ENCODE peak calls at places on chromosome 15, in six cellular contexts. W is WERI-Rb-1; C is sigmoid colon; D is tibial artery; U is CD8-positive, alpha-beta memory T cell; H is mammary epithelial cell. T is an unnamed sample. For H3K9me3, the result is how much of the 10 kb centered on the place peaks cover.

GRCh38 chr15:92810418-92811138 is 89.5 kb upstream of the CHD2 start:
- DNase-seq in W (peak), C (peak), D (peak), U (no peak), H (peak), T (no peak)

GRCh38 chr15:58115692-58116091 is 22.5 kb upstream of the AQP9 start:
- DNase-seq in W (no peak), C (no peak), D (no peak), U (no peak), H (peak), T (no peak)

GRCh38 chr15:30905821-30906220 is 2.1 kb downstream of the FAN1 start:
- DNase-seq in W (no peak), C (no peak), D (no peak), U (no peak), H (no peak), T (no peak)

GRCh38 chr15:76376029-76376428 is 39.5 kb downstream of the ISL2 start:
- DNase-seq in W (no peak), C (no peak), D (no peak), U (no peak), H (no peak), T (no peak)

GRCh38 chr15:74788716-74789151 is 6.9 kb downstream of the CSK start:
- DNase-seq in W (no peak), C (no peak), D (no peak), U (peak), H (no peak), T (peak)

GRCh38 chr15:50750227-50750597 is 15.3 kb downstream of the SPPL2A start:
- DNase-seq in W (no peak), C (no peak), D (no peak), U (no peak), H (no peak), T (no peak)

GRCh38 chr15:40347559-40348470 is 3.0 kb upstream of the PHGR1 start:
- DNase-seq in W (no peak), C (no peak), D (no peak), U (no peak), H (no peak), T (no peak)

GRCh38 chr15:85444329-85444605 is 63.9 kb downstream of the AKAP13 start:
- DNase-seq in W (no peak), C (no peak), D (no peak), U (no peak), H (no peak), T (no peak)

GRCh38 chr15:56804279-56804678 is 71.0 kb upstream of the ZNF280D start:
- DNase-seq in W (no peak), C (no peak), D (no peak), U (no peak), H (no peak), T (no peak)

GRCh38 chr15:24898715-24899278 is 56.0 kb upstream of the SNRPN start:
- DNase-seq in W (peak), C (no peak), D (no peak), U (no peak), H (no peak), T (no peak)

GRCh38 chr15:81133782-81134461 is at the start of gene CFAP161:
- DNase-seq in W (peak), C (peak), D (no peak), U (no peak), H (peak), T (no peak)

GRCh38 chr15:60626051-60626450 is 147.1 kb upstream of the ICE2 start:
- DNase-seq in W (no peak), C (no peak), D (no peak), U (no peak), H (no peak), T (no peak)

GRCh38 chr15:71891026-71891425 is 80.7 kb downstream of the NR2E3 start:
- DNase-seq in W (no peak), C (no peak), D (no peak), U (no peak), H (no peak), T (no peak)

GRCh38 chr15:49674370-49674769 is 53.5 kb downstream of the DTWD1 start:
- DNase-seq in W (no peak), C (no peak), D (no peak), U (no peak), H (no peak), T (no peak)

GRCh38 chr15:93035953-93036810 is 52.8 kb downstream of the RGMA start:
- DNase-seq in W (peak), C (peak), D (peak), U (peak), H (no peak), T (peak)

GRCh38 chr15:47872208-47872607 is 154.9 kb downstream of the SEMA6D start:
- DNase-seq in W (no peak), C (no peak), D (no peak), U (no peak), H (no peak), T (no peak)
- H3K9me3 ChIP-seq in W (under half), C (under half), D (under half), U (under half), H (under half), T (under half)

GRCh38 chr15:26224266-26224665 is 361.1 kb upstream of the ATP10A start:
- DNase-seq in W (no peak), C (no peak), D (no peak), U (no peak), H (no peak), T (no peak)

GRCh38 chr15:26222781-26223180 is 359.7 kb upstream of the ATP10A start:
- DNase-seq in W (no peak), C (no peak), D (no peak), U (no peak), H (no peak), T (no peak)

DNA sequence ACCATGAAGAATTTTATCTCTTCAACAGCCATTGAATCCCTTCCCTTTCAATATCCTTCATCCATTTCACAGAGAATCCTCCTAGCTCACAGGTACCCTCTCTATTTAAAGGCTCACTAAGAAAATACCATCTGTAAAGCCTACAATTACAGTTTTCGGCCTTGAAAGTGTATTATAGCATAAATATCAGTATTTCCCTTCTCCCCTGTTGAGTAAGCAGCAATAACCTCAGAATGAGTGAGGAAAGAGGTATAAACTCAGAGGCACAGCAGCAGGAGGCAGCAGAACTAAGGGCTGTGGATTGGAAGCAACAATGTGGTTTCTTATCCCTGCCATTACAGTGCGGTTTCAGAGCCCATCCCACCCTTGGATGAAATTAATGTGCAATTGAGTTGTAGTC is 360.6 kb upstream of the ATP10A start:
- DNase-seq in W (no peak), C (no peak), D (no peak), U (no peak), H (no peak), T (no peak)
- H3K9me3 ChIP-seq in W (under half), C (under half), D (under half), U (under half), H (under half), T (under half)

GRCh38 chr15:99132584-99133287 is 27.9 kb downstream of the SYNM start:
- DNase-seq in W (no peak), C (peak), D (no peak), U (no peak), H (no peak), T (no peak)

GRCh38 chr15:99130765-99131440 is 26.0 kb downstream of the SYNM start:
- DNase-seq in W (no peak), C (peak), D (no peak), U (no peak), H (no peak), T (no peak)

GRCh38 chr15:99131441-99132023 is 26.7 kb downstream of the SYNM start:
- DNase-seq in W (no peak), C (peak), D (peak), U (no peak), H (no peak), T (no peak)

GRCh38 chr15:99130314-99130713 is 25.4 kb downstream of the SYNM start:
- DNase-seq in W (no peak), C (no peak), D (no peak), U (no peak), H (no peak), T (no peak)

DNA sequence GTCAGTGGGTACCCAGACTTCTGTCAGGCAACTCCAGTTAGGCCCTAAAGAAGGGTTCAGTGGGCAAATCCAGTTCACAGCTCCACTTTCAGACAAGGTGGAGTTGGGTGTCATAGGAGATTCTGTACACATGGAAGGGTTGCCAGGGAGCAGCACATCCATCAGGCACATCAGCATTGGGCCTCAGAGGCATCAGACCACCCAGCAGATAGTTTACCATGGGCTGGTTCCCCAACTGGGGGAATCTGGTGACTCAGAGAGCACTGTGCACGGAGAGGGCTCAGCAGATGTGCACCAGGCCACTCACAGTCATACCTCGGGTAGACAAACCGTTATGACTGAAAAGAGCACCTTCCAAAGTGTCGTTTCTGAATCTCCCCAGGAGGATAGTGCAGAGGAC is 27.2 kb downstream of the SYNM start:
- DNase-seq in W (no peak), C (no peak), D (no peak), U (no peak), H (no peak), T (no peak)
- H3K9me3 ChIP-seq in W (under half), C (under half), D (under half), U (under half), H (under half), T (under half)

GRCh38 chr15:44879066-44879465 is 77.4 kb upstream of the TERB2 start:
- DNase-seq in W (no peak), C (no peak), D (no peak), U (no peak), H (no peak), T (no peak)
- H3K9me3 ChIP-seq in W (under half), C (under half), D (under half), U (under half), H (under half), T (under half)

GRCh38 chr15:79914728-79915127 is 17.9 kb upstream of the MTHFS start:
- DNase-seq in W (no peak), C (no peak), D (no peak), U (no peak), H (no peak), T (no peak)

GRCh38 chr15:79919749-79920511 is 23.1 kb upstream of the MTHFS start:
- DNase-seq in W (no peak), C (no peak), D (no peak), U (no peak), H (no peak), T (no peak)

GRCh38 chr15:79918278-79918677 is 21.5 kb upstream of the MTHFS start:
- DNase-seq in W (peak), C (no peak), D (no peak), U (no peak), H (no peak), T (no peak)

GRCh38 chr15:79919090-79919748 is 22.4 kb upstream of the MTHFS start:
- DNase-seq in W (no peak), C (no peak), D (no peak), U (no peak), H (no peak), T (no peak)

GRCh38 chr15:79916424-79916823 is 19.6 kb upstream of the MTHFS start:
- DNase-seq in W (no peak), C (no peak), D (no peak), U (no peak), H (no peak), T (no peak)
- H3K9me3 ChIP-seq in W (under half), C (under half), D (under half), U (under half), H (under half), T (under half)

T was measured in T-helper 17 cell.